ENCODE peak calls at places on chromosome 6, in eight cellular contexts. B, R, A, M, I, O, P and Y are unnamed samples.

GRCh38 chr6:139625998-139626975 is 251.8 kb upstream of the CITED2 start:
- DNase-seq in A (no peak), R (no peak), O (no peak), B (no peak), M (no peak), I (no peak), P (no peak), Y (no peak)

GRCh38 chr6:158002951-158003853 is 21.5 kb downstream of the SYNJ2 start:
- DNase-seq in I (peak), R (peak), P (no peak), A (no peak), B (no peak), M (no peak), O (no peak), Y (no peak)

GRCh38 chr6:31791324-31792089 is 4.0 kb downstream of the VARS1 start:
- DNase-seq in M (no peak), P (no peak), I (no peak), O (no peak), A (no peak), R (peak), B (peak), Y (peak)

GRCh38 chr6:44078795-44079671 is 48.2 kb downstream of the MRPL14 start:
- DNase-seq in A (peak), B (peak), R (peak), M (peak), I (no peak), P (peak), O (peak), Y (no peak)

GRCh38 chr6:15776458-15776980 is 113.7 kb upstream of the DTNBP1 start:
- DNase-seq in A (no peak), O (no peak), P (no peak), I (no peak), M (no peak), B (no peak), R (no peak), Y (no peak)

GRCh38 chr6:82906489-82906888 is 159.2 kb downstream of the UBE3D start:
- DNase-seq in O (no peak), M (no peak), I (no peak), B (no peak), R (no peak), P (no peak), A (no peak), Y (no peak)

GRCh38 chr6:43103253-43103876 is 27.3 kb downstream of the PTK7 start:
- DNase-seq in B (no peak), M (no peak), R (peak), I (no peak), O (no peak), P (no peak), A (no peak), Y (no peak)

GRCh38 chr6:7249946-7250643 is 62.9 kb downstream of the SSR1 start:
- DNase-seq in M (no peak), I (peak), A (no peak), R (peak), P (no peak), B (peak), O (no peak), Y (no peak)

GRCh38 chr6:137665342-137665741 is 171.1 kb upstream of the OLIG3 start:
- DNase-seq in M (no peak), R (no peak), A (no peak), P (no peak), I (no peak), B (no peak), O (no peak), Y (no peak)

GRCh38 chr6:132790450-132790849 is 8.0 kb downstream of the SLC18B1 start:
- DNase-seq in O (no peak), M (no peak), P (no peak), A (no peak), R (no peak), I (no peak), B (no peak), Y (no peak)